ENCODE peak calls at places on chromosomes 16 and 17, in four cellular contexts. Q is fibroblast of the aortic adventitia; A is CD4-positive, CD25-positive, alpha-beta regulatory T cell; X is mucosa of descending colon. M is an unnamed sample.

GRCh38 chr17:3916825-3917224 is 560 bp upstream of the P2RX1 start:
- DNase-seq in X (no peak), Q (no peak), A (no peak), M (no peak)

GRCh38 chr16:66622863-66623262 is 18.4 kb downstream of the CMTM3 start:
- DNase-seq in X (no peak), A (no peak), Q (peak; percentile 26), M (no peak)

GRCh38 chr16:11639925-11640899 is 28.0 kb upstream of the SNN start:
- DNase-seq in Q (peak; percentile 100), X (peak; percentile 63), A (no peak), M (peak; percentile 86)

GRCh38 chr16:73743665-73744496 is 552.7 kb upstream of the PSMD7 start:
- DNase-seq in X (peak; percentile 33), A (no peak), Q (no peak), M (no peak)

GRCh38 chr16:76787394-76787793 is 403.6 kb upstream of the MON1B start:
- DNase-seq in X (no peak), Q (no peak), A (no peak), M (no peak)

GRCh38 chr17:79845601-79845949 is 6.3 kb upstream of the CBX4 start:
- DNase-seq in A (no peak), Q (peak; percentile 61), X (peak; percentile 65), M (no peak)

GRCh38 chr16:4414187-4414909 is 2.0 kb downstream of the CORO7 start:
- DNase-seq in X (no peak), A (peak; percentile 90), Q (no peak), M (no peak)

GRCh38 chr17:40290629-40291296 is 3.1 kb downstream of the CDC6 start:
- DNase-seq in Q (peak; percentile 95), A (peak; percentile 52), X (peak; percentile 92), M (peak; percentile 69)

GRCh38 chr17:1773755-1774181 is 11.9 kb downstream of the SERPINF1 start:
- DNase-seq in A (no peak), Q (peak; percentile 29), X (no peak), M (no peak)

GRCh38 chr17:34131386-34131785 is 123.7 kb upstream of the CCL2 start:
- DNase-seq in Q (no peak), A (no peak), X (no peak), M (no peak)